ENCODE peak calls at places on chromosome 9, in four cellular contexts. I is stimulated activated CD4-positive, alpha-beta T cell treated with anti-CD3 and anti-CD28 coated beads, Interleukin-4, amount 100 ng/mL, for 1 hour; P is H7; B is stomach. T is an unnamed sample.

GRCh38 chr9:35277649-35278359 is 116.0 kb downstream of the UNC13B start:
- DNase-seq in I (no peak), P (no peak), B (no peak), T (peak; percentile 13)

GRCh38 chr9:137302176-137303030 is at the start of gene NRARP:
- DNase-seq in I (peak; percentile 95), P (peak; percentile 99), B (peak; percentile 96), T (no peak)

GRCh38 chr9:95188459-95188858 is 129.1 kb downstream of the FANCC start:
- DNase-seq in I (no peak), P (no peak), B (no peak), T (no peak)

GRCh38 chr9:133125706-133126696 is 5.0 kb upstream of the RALGDS start:
- DNase-seq in I (no peak), P (no peak), B (no peak), T (no peak)

GRCh38 chr9:106885451-106885850 is 22.5 kb downstream of the ZNF462 start:
- DNase-seq in I (no peak), P (no peak), B (no peak), T (peak; percentile 58)

GRCh38 chr9:3336951-3337350 is 188.8 kb downstream of the RFX3 start:
- DNase-seq in I (no peak), P (no peak), B (no peak), T (no peak)

GRCh38 chr9:104177003-104177611 is 83.0 kb downstream of the SMC2 start:
- DNase-seq in I (no peak), P (no peak), B (no peak), T (no peak)

GRCh38 chr9:16653491-16654407 is 216.7 kb downstream of the BNC2 start:
- DNase-seq in I (no peak), P (no peak), B (no peak), T (no peak)

GRCh38 chr9:4269872-4270271 is 30.0 kb downstream of the GLIS3 start:
- DNase-seq in I (no peak), P (no peak), B (no peak), T (no peak)

GRCh38 chr9:5441043-5441442 is 3.3 kb upstream of the PLGRKT start:
- DNase-seq in I (no peak), P (no peak), B (no peak), T (no peak)

GRCh38 chr9:131122158-131122557 is 3.2 kb upstream of the NUP214 start:
- DNase-seq in I (no peak), P (peak; percentile 4), B (no peak), T (no peak)

GRCh38 chr9:107976767-107977166 is 487.2 kb upstream of the KLF4 start:
- DNase-seq in I (no peak), P (no peak), B (peak; percentile 56), T (no peak)

GRCh38 chr9:19470981-19471650 is 62.3 kb downstream of the ACER2 start:
- DNase-seq in I (no peak), P (peak; percentile 2), B (no peak), T (no peak)

GRCh38 chr9:136539427-136540412 is 6.1 kb downstream of the NOTCH1 start:
- DNase-seq in I (peak; percentile 89), P (peak; percentile 87), B (peak; percentile 83), T (no peak)

GRCh38 chr9:37667706-37668672 is 17.2 kb downstream of the FRMPD1 start:
- DNase-seq in I (no peak), P (peak; percentile 71), B (no peak), T (no peak)

GRCh38 chr9:126642839-126643238 is 29.1 kb downstream of the LMX1B start:
- DNase-seq in I (no peak), P (no peak), B (no peak), T (no peak)

GRCh38 chr9:91423785-91424402 is at the start of gene NFIL3:
- DNase-seq in I (peak; percentile 71), P (peak; percentile 96), B (peak; percentile 87), T (no peak)

GRCh38 chr9:21413089-21414023 is 4.4 kb downstream of the IFNA8 start:
- DNase-seq in I (no peak), P (no peak), B (no peak), T (no peak)

GRCh38 chr9:115395511-115396021 is 277.6 kb upstream of the TNC start:
- DNase-seq in I (no peak), P (no peak), B (no peak), T (peak; percentile 20)

GRCh38 chr9:79896390-79896789 is 324.6 kb downstream of the TLE4 start:
- DNase-seq in I (no peak), P (no peak), B (no peak), T (no peak)

GRCh38 chr9:134818591-134818990 is 62.0 kb upstream of the FCN2 start:
- DNase-seq in I (no peak), P (no peak), B (no peak), T (no peak)